ENCODE peak calls at places on chromosomes 12 and 14, in eight cellular contexts. One of them, this sample, is unnamed. For H3K4me1, the result is how much of the 10 kb centered on the place peaks cover.

GRCh38 chr14:91317381-91318313 is 73.1 kb upstream of the GPR68 start:
- DNase-seq in A549: no peak
- DNase-seq in IMR-90: no peak
- DNase-seq in transverse colon: peak
- DNase-seq in stomach: peak
- DNase-seq in adrenal gland: peak
- DNase-seq in heart left ventricle: peak
- DNase-seq in body of pancreas: peak
- DNase-seq in this sample: peak

GRCh38 chr14:57375156-57375555 is 15.2 kb upstream of the NAA30 start:
- DNase-seq in A549: no peak
- DNase-seq in IMR-90: no peak
- DNase-seq in transverse colon: no peak
- DNase-seq in stomach: no peak
- DNase-seq in adrenal gland: no peak
- DNase-seq in heart left ventricle: no peak
- DNase-seq in body of pancreas: no peak
- DNase-seq in this sample: no peak

GRCh38 chr12:117367006-117367638 is 5.7 kb upstream of the NOS1 start:
- DNase-seq in A549: peak
- DNase-seq in IMR-90: peak
- DNase-seq in transverse colon: peak
- DNase-seq in stomach: peak
- DNase-seq in adrenal gland: peak
- DNase-seq in heart left ventricle: peak
- DNase-seq in body of pancreas: peak
- DNase-seq in this sample: peak

GRCh38 chr12:56451147-56451546 is 1.9 kb upstream of the TIMELESS start:
- DNase-seq in A549: no peak
- DNase-seq in IMR-90: no peak
- DNase-seq in transverse colon: no peak
- DNase-seq in stomach: no peak
- DNase-seq in adrenal gland: no peak
- DNase-seq in heart left ventricle: no peak
- DNase-seq in body of pancreas: no peak
- DNase-seq in this sample: no peak

GRCh38 chr12:85725991-85726390 is 110.2 kb downstream of the RASSF9 start:
- DNase-seq in A549: no peak
- DNase-seq in IMR-90: no peak
- DNase-seq in transverse colon: no peak
- DNase-seq in stomach: no peak
- DNase-seq in adrenal gland: no peak
- DNase-seq in heart left ventricle: no peak
- DNase-seq in body of pancreas: no peak
- DNase-seq in this sample: no peak

GRCh38 chr12:108594960-108595710 is 2.7 kb downstream of the TMEM119 start:
- DNase-seq in A549: no peak
- DNase-seq in IMR-90: no peak
- DNase-seq in transverse colon: no peak
- DNase-seq in stomach: no peak
- DNase-seq in adrenal gland: no peak
- DNase-seq in heart left ventricle: no peak
- DNase-seq in body of pancreas: no peak
- DNase-seq in this sample: no peak

GRCh38 chr14:70601162-70601561 is 707 bp upstream of the MED6 start:
- DNase-seq in A549: no peak
- DNase-seq in IMR-90: peak
- DNase-seq in transverse colon: no peak
- DNase-seq in stomach: no peak
- DNase-seq in adrenal gland: no peak
- DNase-seq in heart left ventricle: no peak
- DNase-seq in body of pancreas: no peak
- DNase-seq in this sample: no peak

GRCh38 chr14:75559451-75560187 is 18.8 kb upstream of the FLVCR2 start:
- DNase-seq in A549: peak
- DNase-seq in IMR-90: peak
- DNase-seq in transverse colon: no peak
- DNase-seq in stomach: peak
- DNase-seq in adrenal gland: peak
- DNase-seq in heart left ventricle: no peak
- DNase-seq in body of pancreas: peak
- DNase-seq in this sample: no peak

GRCh38 chr14:84162658-84163057 is 1367.3 kb upstream of the FLRT2 start:
- DNase-seq in A549: no peak
- DNase-seq in IMR-90: no peak
- DNase-seq in transverse colon: no peak
- DNase-seq in stomach: no peak
- DNase-seq in adrenal gland: no peak
- DNase-seq in heart left ventricle: no peak
- DNase-seq in body of pancreas: no peak
- DNase-seq in this sample: no peak

GRCh38 chr14:105022276-105022670 is 1.4 kb upstream of the CDCA4 start:
- DNase-seq in A549: no peak
- DNase-seq in IMR-90: no peak
- DNase-seq in transverse colon: no peak
- DNase-seq in stomach: no peak
- DNase-seq in adrenal gland: no peak
- DNase-seq in heart left ventricle: no peak
- DNase-seq in body of pancreas: no peak
- DNase-seq in this sample: no peak

GRCh38 chr14:104305511-104306449 is 167.4 kb downstream of the KIF26A start:
- DNase-seq in A549: no peak
- DNase-seq in IMR-90: no peak
- DNase-seq in transverse colon: no peak
- DNase-seq in stomach: no peak
- DNase-seq in adrenal gland: no peak
- DNase-seq in heart left ventricle: peak
- DNase-seq in body of pancreas: no peak
- DNase-seq in this sample: peak

GRCh38 chr14:104871145-104871655 is 6.1 kb downstream of the CEP170B start:
- DNase-seq in A549: no peak
- DNase-seq in IMR-90: no peak
- DNase-seq in transverse colon: no peak
- DNase-seq in stomach: no peak
- DNase-seq in adrenal gland: no peak
- DNase-seq in heart left ventricle: peak
- DNase-seq in body of pancreas: no peak
- DNase-seq in this sample: no peak

GRCh38 chr12:93514853-93515252 is 47.5 kb downstream of the MRPL42 start:
- DNase-seq in A549: no peak
- DNase-seq in IMR-90: peak
- DNase-seq in transverse colon: no peak
- DNase-seq in stomach: no peak
- DNase-seq in adrenal gland: no peak
- DNase-seq in heart left ventricle: no peak
- DNase-seq in body of pancreas: no peak
- DNase-seq in this sample: no peak

GRCh38 chr12:102534899-102535298 is 54.5 kb upstream of the IGF1 start:
- DNase-seq in A549: no peak
- DNase-seq in IMR-90: peak
- DNase-seq in transverse colon: no peak
- DNase-seq in stomach: no peak
- DNase-seq in adrenal gland: no peak
- DNase-seq in heart left ventricle: no peak
- DNase-seq in body of pancreas: no peak
- DNase-seq in this sample: no peak

GRCh38 chr14:29320261-29320660 is 553.7 kb downstream of the FOXG1 start:
- DNase-seq in A549: no peak
- DNase-seq in IMR-90: peak
- DNase-seq in transverse colon: no peak
- DNase-seq in stomach: no peak
- DNase-seq in adrenal gland: no peak
- DNase-seq in heart left ventricle: no peak
- DNase-seq in body of pancreas: no peak
- DNase-seq in this sample: no peak

GRCh38 chr14:68543516-68543915 is 249.4 kb downstream of the ZFP36L1 start:
- DNase-seq in A549: no peak
- DNase-seq in IMR-90: no peak
- DNase-seq in transverse colon: no peak
- DNase-seq in stomach: no peak
- DNase-seq in adrenal gland: no peak
- DNase-seq in heart left ventricle: no peak
- DNase-seq in body of pancreas: no peak
- DNase-seq in this sample: no peak

DNA sequence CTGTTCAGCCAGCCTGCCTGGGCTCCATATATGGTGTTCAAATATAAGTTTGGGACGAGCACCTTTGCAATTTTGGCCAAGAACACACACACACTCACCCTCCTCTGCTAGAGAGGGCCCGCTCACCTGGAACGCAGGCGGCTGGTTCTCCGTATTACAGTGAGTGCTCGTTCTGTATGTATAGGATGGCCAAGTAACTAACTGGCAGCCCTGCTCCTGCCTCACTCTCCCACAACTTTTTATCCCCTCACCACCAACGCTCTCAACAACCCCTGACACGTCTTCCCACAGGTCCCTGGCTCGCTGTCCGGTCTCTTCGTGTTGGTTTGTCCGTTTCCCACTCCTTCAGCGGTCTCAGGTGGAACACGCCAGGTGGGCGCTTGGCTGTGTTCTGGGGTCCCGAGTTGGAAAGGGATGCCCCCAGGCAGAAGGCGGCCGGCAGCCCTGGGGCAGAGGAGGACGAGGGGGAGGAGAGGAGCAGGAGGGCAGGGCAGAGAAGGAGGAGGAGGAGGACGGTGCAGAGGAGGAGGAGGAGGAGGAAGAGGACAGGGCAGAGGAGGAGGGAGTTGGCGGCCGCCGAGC is 398 bp upstream of the MSRB3 start:
- DNase-seq in A549: no peak
- DNase-seq in IMR-90: no peak
- DNase-seq in transverse colon: no peak
- DNase-seq in stomach: no peak
- DNase-seq in adrenal gland: no peak
- DNase-seq in heart left ventricle: peak
- DNase-seq in body of pancreas: peak
- DNase-seq in this sample: no peak
- H3K4me3 ChIP-seq in A549: peak
- H3K4me3 ChIP-seq in IMR-90: peak
- H3K4me3 ChIP-seq in transverse colon: peak
- H3K4me3 ChIP-seq in stomach: peak
- H3K4me3 ChIP-seq in adrenal gland: no peak
- H3K4me3 ChIP-seq in heart left ventricle: peak
- H3K4me3 ChIP-seq in body of pancreas: peak
- H3K4me3 ChIP-seq in this sample: peak

DNA sequence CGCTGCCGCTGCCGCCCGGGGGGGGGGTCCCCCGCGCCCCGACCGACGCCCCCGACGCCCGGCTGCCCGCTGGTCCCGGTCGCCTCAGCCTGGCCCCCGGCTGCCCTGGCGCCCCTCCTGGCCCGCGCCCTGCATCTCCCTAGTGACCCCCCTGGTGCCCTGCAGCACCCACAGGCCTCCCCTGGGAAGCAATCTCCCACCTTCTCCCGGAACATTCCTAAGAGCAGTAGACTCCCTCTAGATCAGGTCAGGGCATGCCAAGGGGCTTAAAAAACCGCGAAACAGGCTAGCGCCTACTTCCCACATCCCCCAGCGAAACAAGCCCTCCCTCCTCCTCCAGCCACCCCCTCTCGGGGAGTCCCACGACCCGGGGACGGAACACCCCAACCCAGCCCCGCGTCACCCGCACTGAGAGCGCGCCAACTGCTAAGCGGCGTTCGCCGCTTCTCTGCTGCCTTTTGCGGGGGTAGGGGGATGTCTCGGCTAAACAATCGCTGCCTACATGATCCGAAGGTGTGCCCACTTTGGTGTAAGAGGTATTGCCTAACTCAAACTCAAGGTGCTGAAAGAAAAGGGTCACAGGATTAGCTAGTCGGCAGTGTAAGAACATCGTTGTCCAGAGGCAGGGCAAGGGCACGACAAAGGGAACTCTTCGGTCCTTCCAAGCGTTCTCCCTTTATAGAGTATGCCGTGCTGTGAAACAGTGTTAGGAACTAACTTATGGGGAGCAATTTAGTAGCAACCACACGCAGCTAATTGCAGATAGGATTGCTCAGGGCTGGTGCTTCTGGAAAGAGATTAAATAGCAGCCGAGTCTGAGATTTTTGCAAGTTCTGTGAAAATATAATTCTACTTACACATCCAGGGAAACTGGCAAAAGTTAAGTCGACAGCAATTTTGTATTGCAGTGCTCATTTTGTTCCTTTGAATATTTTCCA is 617 bp upstream of the NTN4 start:
- DNase-seq in A549: peak
- DNase-seq in IMR-90: peak
- DNase-seq in transverse colon: peak
- DNase-seq in stomach: no peak
- DNase-seq in adrenal gland: peak
- DNase-seq in heart left ventricle: peak
- DNase-seq in body of pancreas: peak
- DNase-seq in this sample: peak
- TF ChIP-seq POLR2A in A549: no peak
- TF ChIP-seq POLR2A in IMR-90: no peak
- TF ChIP-seq POLR2A in transverse colon: no peak
- TF ChIP-seq POLR2A in stomach: no peak
- TF ChIP-seq POLR2A in adrenal gland: peak
- TF ChIP-seq POLR2A in heart left ventricle: no peak
- TF ChIP-seq POLR2A in body of pancreas: peak
- TF ChIP-seq POLR2A in this sample: no peak

GRCh38 chr12:52284562-52285171 is 6.7 kb downstream of the KRT81 start:
- DNase-seq in A549: no peak
- DNase-seq in IMR-90: no peak
- DNase-seq in transverse colon: no peak
- DNase-seq in stomach: peak
- DNase-seq in adrenal gland: no peak
- DNase-seq in heart left ventricle: no peak
- DNase-seq in body of pancreas: no peak
- DNase-seq in this sample: no peak
- H3K4me1 ChIP-seq in A549: half or more
- H3K4me1 ChIP-seq in IMR-90: under half
- H3K4me1 ChIP-seq in transverse colon: under half
- H3K4me1 ChIP-seq in stomach: under half
- H3K4me1 ChIP-seq in adrenal gland: under half
- H3K4me1 ChIP-seq in heart left ventricle: under half
- H3K4me1 ChIP-seq in body of pancreas: under half
- H3K4me1 ChIP-seq in this sample: under half

DNA sequence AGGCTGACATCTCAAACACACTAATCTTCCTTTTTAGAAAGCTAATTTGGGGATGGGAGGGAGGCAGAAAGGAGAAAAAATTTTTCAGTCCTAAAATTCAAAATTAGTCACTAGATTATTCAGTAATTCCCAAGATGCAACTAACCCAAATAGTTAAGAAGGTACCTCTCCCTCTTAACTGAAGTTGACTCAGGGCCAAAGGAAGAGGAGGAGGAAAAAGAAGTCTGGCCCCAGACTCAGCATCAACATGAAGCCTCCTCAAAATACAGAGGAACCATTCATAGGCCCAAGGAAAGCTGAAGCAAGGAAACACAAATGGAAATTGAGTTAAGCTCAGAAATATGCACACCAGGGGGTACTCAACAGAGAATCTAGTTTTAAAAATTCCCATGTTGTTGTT is 21.6 kb downstream of the CBX5 start:
- DNase-seq in A549: no peak
- DNase-seq in IMR-90: peak
- DNase-seq in transverse colon: no peak
- DNase-seq in stomach: no peak
- DNase-seq in adrenal gland: no peak
- DNase-seq in heart left ventricle: no peak
- DNase-seq in body of pancreas: no peak
- DNase-seq in this sample: no peak
- H3K4me3 ChIP-seq in A549: peak
- H3K4me3 ChIP-seq in IMR-90: no peak
- H3K4me3 ChIP-seq in transverse colon: no peak
- H3K4me3 ChIP-seq in stomach: no peak
- H3K4me3 ChIP-seq in adrenal gland: no peak
- H3K4me3 ChIP-seq in heart left ventricle: no peak
- H3K4me3 ChIP-seq in body of pancreas: no peak
- H3K4me3 ChIP-seq in this sample: no peak

This sample was measured in ovary.